ENCODE peak calls at places on chromosomes 16 and 17, in eight cellular contexts. D is psoas muscle; G is OCI-LY7; E is GM23248; A is K562; H is naive thymus-derived CD4-positive, alpha-beta T cell; Q is upper lobe of right lung; Z is CD8-positive, alpha-beta memory T cell. P is an unnamed sample. For H3K36me3 and H3K4me1, the result is how much of the 10 kb centered on the place peaks cover.

GRCh38 chr17:64174686-64175456 is 44.9 kb upstream of the ERN1 start:
- DNase-seq in H (no peak), G (no peak), E (peak), D (no peak), A (no peak), Q (peak), Z (no peak), P (peak)

GRCh38 chr17:65990593-65990992 is 201.3 kb downstream of the CEP112 start:
- DNase-seq in D (no peak), E (no peak), G (no peak), H (no peak), A (no peak), Q (no peak), Z (no peak), P (no peak)

GRCh38 chr17:29883497-29883896 is 46.5 kb downstream of the SSH2 start:
- DNase-seq in Q (no peak), H (no peak), Z (no peak), E (peak), A (no peak), G (no peak), D (no peak), P (no peak)

GRCh38 chr16:23515881-23516280 is 5.6 kb upstream of the GGA2 start:
- DNase-seq in H (no peak), D (no peak), G (no peak), Z (no peak), Q (no peak), A (no peak), E (no peak), P (no peak)

GRCh38 chr16:89052191-89052787 is 41.4 kb upstream of the ACSF3 start:
- DNase-seq in D (no peak), Q (no peak), Z (no peak), H (no peak), A (no peak), E (peak), G (no peak), P (no peak)

GRCh38 chr17:59160203-59161025 is 4.9 kb downstream of the PRR11 start:
- DNase-seq in Z (no peak), A (no peak), Q (no peak), E (no peak), D (no peak), H (no peak), G (no peak), P (no peak)

GRCh38 chr16:50591800-50592771 is 43.9 kb downstream of the NKD1 start:
- DNase-seq in D (peak), G (no peak), Z (no peak), A (no peak), E (no peak), H (no peak), Q (no peak), P (no peak)

GRCh38 chr16:84423416-84423837 is 55.1 kb downstream of the ATP2C2 start:
- DNase-seq in Q (peak), A (peak), Z (no peak), D (no peak), G (peak), E (peak), H (no peak), P (peak)

GRCh38 chr17:70604854-70605253 is 435.5 kb downstream of the KCNJ2 start:
- DNase-seq in G (no peak), A (no peak), Z (no peak), E (no peak), H (no peak), Q (no peak), D (no peak), P (no peak)

GRCh38 chr17:948284-948852 is 31.2 kb downstream of the NXN start:
- DNase-seq in Q (no peak), D (peak), E (no peak), A (no peak), H (no peak), Z (no peak), G (no peak), P (peak)

GRCh38 chr16:49883111-49883829 is 27.4 kb upstream of the ZNF423 start:
- DNase-seq in H (no peak), G (no peak), Q (no peak), A (no peak), D (no peak), Z (no peak), E (no peak), P (no peak)

GRCh38 chr16:22813946-22814325 is at the start of gene HS3ST2:
- DNase-seq in D (peak), Q (peak), H (no peak), E (peak), Z (no peak), G (no peak), A (no peak), P (no peak)

GRCh38 chr16:69329369-69330285 is 761 bp downstream of the PDF start:
- DNase-seq in Q (peak), G (peak), D (no peak), H (no peak), A (peak), E (peak), Z (no peak), P (no peak)

GRCh38 chr16:22898874-22899348 is 84.9 kb downstream of the HS3ST2 start:
- DNase-seq in G (peak), H (no peak), Q (peak), Z (peak), D (peak), A (peak), E (peak), P (peak)

GRCh38 chr17:34412965-34413441 is 50.0 kb upstream of the CCL1 start:
- DNase-seq in Z (no peak), E (peak), Q (no peak), A (peak), H (no peak), D (no peak), G (no peak), P (no peak)

GRCh38 chr17:27407916-27408846 is 48.1 kb upstream of the KSR1 start:
- DNase-seq in D (no peak), G (no peak), E (peak), Z (no peak), H (no peak), Q (no peak), A (no peak), P (peak)

GRCh38 chr17:72366626-72367025 is 245.8 kb downstream of the SOX9 start:
- DNase-seq in A (no peak), D (no peak), E (no peak), Q (no peak), H (no peak), G (no peak), Z (no peak), P (no peak)

GRCh38 chr16:72042157-72042660 is 12.1 kb upstream of the HP start:
- DNase-seq in E (no peak), G (no peak), A (no peak), H (no peak), Q (no peak), D (peak), Z (no peak), P (peak)

GRCh38 chr16:1745181-1745899 is 26.0 kb downstream of the NME3 start:
- DNase-seq in A (no peak), H (no peak), Z (no peak), G (no peak), E (peak), D (no peak), Q (no peak), P (peak)

GRCh38 chr17:80294653-80295052 is 34.0 kb downstream of the RNF213 start:
- DNase-seq in G (no peak), A (no peak), Z (no peak), H (no peak), D (peak), E (no peak), Q (no peak), P (no peak)

GRCh38 chr17:80296221-80296620 is 35.6 kb downstream of the RNF213 start:
- DNase-seq in E (no peak), A (no peak), Q (no peak), D (peak), Z (no peak), H (no peak), G (no peak), P (no peak)

GRCh38 chr17:80294210-80294609 is 33.6 kb downstream of the RNF213 start:
- DNase-seq in E (no peak), G (no peak), A (no peak), Z (no peak), H (no peak), Q (no peak), D (peak), P (no peak)

GRCh38 chr17:80295559-80295958 is 34.9 kb downstream of the RNF213 start:
- DNase-seq in H (no peak), G (no peak), Q (no peak), Z (no peak), A (no peak), E (no peak), D (no peak), P (no peak)

GRCh38 chr17:80295146-80295545 is 34.5 kb downstream of the RNF213 start:
- DNase-seq in A (no peak), E (no peak), H (no peak), Z (no peak), G (no peak), Q (no peak), D (peak), P (no peak)
- H3K36me3 ChIP-seq in A (half or more), E (half or more), H (under half), Z (half or more), G (under half), Q (half or more), D (under half), P (under half)

DNA sequence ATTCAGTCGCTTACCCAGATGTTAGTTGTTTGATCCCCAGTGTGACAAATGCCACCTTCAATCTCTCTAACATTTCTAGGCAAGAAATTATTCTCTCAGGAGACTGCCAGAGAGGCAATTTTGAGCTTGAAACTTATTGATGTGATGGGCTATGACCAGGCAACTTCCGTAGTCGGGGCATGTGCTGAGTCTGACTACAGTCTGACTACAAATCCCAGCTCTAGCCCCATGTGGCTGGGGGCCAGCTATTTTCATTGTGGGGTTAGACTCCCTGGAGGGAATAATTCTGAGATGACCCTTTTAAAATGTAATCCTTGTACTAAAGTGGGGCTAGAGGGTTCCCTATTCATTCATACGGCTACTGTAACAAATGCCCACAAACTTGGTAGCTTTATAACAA is 65.9 kb downstream of the RBFOX1 start:
- DNase-seq in Z (no peak), E (no peak), G (no peak), Q (no peak), H (no peak), D (no peak), A (no peak), P (peak)
- H3K4me1 ChIP-seq in Z (under half), E (under half), G (under half), Q (under half), H (under half), D (half or more), A (under half), P (under half)

GRCh38 chr16:8070501-8070900 is 519.8 kb downstream of the TMEM114 start:
- DNase-seq in E (no peak), A (no peak), Z (no peak), D (no peak), Q (no peak), H (no peak), G (no peak), P (no peak)
- H3K36me3 ChIP-seq in E (under half), A (half or more), Z (under half), D (under half), Q (under half), H (under half), G (under half), P (under half)

GRCh38 chr17:21028192-21028591 is 14.6 kb downstream of the USP22 start:
- DNase-seq in A (no peak), G (no peak), E (no peak), Z (no peak), Q (no peak), H (no peak), D (no peak), P (no peak)

GRCh38 chr17:21029515-21029914 is 13.3 kb downstream of the USP22 start:
- DNase-seq in E (peak), Z (no peak), Q (no peak), A (no peak), H (no peak), D (no peak), G (no peak), P (no peak)

GRCh38 chr17:21029032-21029431 is 13.8 kb downstream of the USP22 start:
- DNase-seq in E (peak), A (no peak), D (peak), Q (no peak), G (no peak), H (no peak), Z (no peak), P (no peak)

GRCh38 chr17:21025446-21025845 is 17.4 kb downstream of the USP22 start:
- DNase-seq in A (no peak), G (no peak), Z (no peak), Q (no peak), D (no peak), H (no peak), E (peak), P (no peak)

GRCh38 chr17:21027031-21027430 is 15.8 kb downstream of the USP22 start:
- DNase-seq in E (no peak), H (no peak), A (no peak), Z (no peak), G (no peak), Q (no peak), D (no peak), P (no peak)
- H3K4me1 ChIP-seq in E (under half), H (under half), A (under half), Z (under half), G (under half), Q (under half), D (half or more), P (under half)

DNA sequence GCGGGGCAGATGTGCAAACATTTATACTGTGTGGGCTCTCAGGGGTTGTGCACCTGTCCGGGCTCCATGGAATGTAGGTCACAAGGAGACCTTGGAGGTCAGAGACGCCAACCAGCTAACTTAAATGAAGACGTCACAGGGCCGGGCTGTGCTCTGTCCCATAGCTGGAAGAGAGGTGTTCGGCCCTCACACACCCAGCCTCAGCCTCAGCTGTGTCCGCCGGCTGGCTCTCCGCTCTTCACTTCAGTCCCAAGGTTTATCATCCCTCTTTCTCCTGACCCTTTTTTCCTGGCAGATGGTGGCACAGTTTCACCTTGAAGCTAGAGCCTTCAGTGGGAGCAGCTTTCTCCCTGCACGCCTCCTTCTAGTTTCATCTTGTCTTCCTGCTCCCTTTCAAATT is 6.0 kb upstream of the RBFOX3 start:
- DNase-seq in A (no peak), D (peak), E (no peak), Z (no peak), H (no peak), Q (peak), G (no peak), P (no peak)
- H3K36me3 ChIP-seq in A (under half), D (under half), E (under half), Z (under half), H (under half), Q (under half), G (under half), P (under half)

DNA sequence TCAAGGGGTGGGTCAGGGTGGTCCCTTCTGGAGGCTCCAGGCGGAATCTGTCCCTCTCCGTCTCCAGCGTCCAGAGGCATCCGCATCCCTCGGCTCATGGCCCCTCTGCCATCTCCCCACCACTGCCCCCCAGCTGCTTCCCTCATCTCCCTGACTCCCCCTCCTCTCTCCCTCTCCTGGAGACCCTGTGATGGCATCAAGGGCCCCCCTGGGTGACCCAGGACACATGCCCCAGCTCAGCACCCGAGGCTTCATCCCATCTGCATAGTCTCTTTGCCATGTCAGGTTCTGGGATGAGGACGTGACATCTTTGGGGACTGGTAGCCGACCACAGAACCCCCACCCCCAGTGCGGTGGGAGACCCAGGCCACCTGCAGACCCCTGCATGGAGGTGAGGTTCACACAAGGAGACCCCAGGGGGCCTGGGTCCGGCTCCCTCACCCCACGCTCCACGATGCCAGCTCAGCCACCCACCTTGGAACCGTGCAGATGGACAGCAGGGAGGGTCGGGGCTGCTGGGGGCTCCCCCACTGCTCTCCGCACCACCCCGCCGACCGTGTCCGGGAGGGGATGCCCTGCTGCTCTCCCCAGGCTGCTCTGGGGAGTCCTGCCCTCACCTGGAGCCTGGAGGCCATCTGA is 3.8 kb downstream of the SECTM1 start:
- DNase-seq in A (no peak), Z (no peak), H (no peak), G (no peak), Q (peak), E (no peak), D (no peak), P (no peak)
- H3K4me1 ChIP-seq in A (under half), Z (under half), H (under half), G (under half), Q (under half), E (under half), D (under half), P (under half)

GRCh38 chr17:78689029-78689428 is 93.0 kb downstream of the CYTH1 start:
- DNase-seq in H (no peak), D (no peak), Q (no peak), E (no peak), A (no peak), Z (no peak), G (peak), P (no peak)

GRCh38 chr17:78694805-78695531 is 87.1 kb downstream of the CYTH1 start:
- DNase-seq in E (no peak), A (no peak), D (no peak), G (no peak), Z (no peak), H (no peak), Q (no peak), P (no peak)

GRCh38 chr17:78696016-78696992 is 85.8 kb downstream of the CYTH1 start:
- DNase-seq in Q (no peak), Z (no peak), E (peak), A (no peak), D (no peak), G (no peak), H (no peak), P (no peak)

GRCh38 chr17:78693346-78694083 is 88.6 kb downstream of the CYTH1 start:
- DNase-seq in Q (no peak), E (no peak), G (no peak), D (no peak), Z (no peak), A (no peak), H (no peak), P (no peak)

DNA sequence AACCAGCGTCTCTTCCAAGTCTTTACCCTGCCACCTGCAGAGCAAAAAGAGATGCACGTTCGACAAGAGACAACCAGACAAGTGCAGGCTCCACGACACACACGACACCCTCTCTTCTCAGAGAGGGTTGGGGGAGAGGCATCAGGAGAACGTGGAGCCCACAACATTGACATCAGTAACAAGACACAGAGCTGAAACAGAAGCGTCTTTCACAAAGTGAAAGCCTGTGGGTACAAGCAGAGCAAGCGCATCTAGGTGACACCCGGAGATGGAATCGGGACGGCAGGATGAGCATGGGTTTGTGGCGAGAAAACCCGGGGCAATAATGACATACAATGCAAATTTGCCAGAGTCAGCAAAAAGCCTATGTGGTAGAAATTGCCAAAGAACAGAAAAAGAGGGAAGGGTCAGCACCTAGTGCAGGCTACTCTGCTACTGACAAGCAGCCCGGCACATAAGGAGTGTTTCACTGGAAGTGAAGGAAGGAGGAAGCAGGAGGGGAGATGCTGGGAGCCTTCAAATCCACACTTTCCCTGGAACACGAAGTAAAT is 89.5 kb downstream of the CYTH1 start:
- DNase-seq in Q (no peak), A (no peak), G (no peak), Z (no peak), E (no peak), H (no peak), D (no peak), P (no peak)
- H3K36me3 ChIP-seq in Q (half or more), A (under half), G (half or more), Z (half or more), E (under half), H (half or more), D (under half), P (under half)